ENCODE peak calls at places on chromosomes 6 and 20, in ten cellular contexts. One of them, this sample, is unnamed.

GRCh38 chr6:43149260-43149659 is 21.8 kb upstream of the SRF start:
- DNase-seq in AG08395: peak; percentile 58
- DNase-seq in GDM1: no peak
- DNase-seq in stimulated activated naive CD8-positive, alpha-beta T cell treated with anti-CD3 and anti-CD28 coated beads, Interleukin-15, Interleukin-2, amounts not matched to agents 100 U/mL and 50 U/mL, for 24 hours: no peak
- DNase-seq in HTR-8/SVneo: no peak
- DNase-seq in T follicular helper cell: no peak
- DNase-seq in naive thymus-derived CD8-positive, alpha-beta T cell: no peak
- DNase-seq in activated CD4-positive, alpha-beta memory T cell treated with anti-CD3 and anti-CD28 coated beads, Interleukin-2, amount 10 ng/mL, durations not matched to agents 7 days and 5 days: no peak
- DNase-seq in iPS DF 19.7: no peak
- DNase-seq in stimulated activated effector memory CD8-positive, alpha-beta T cell treated with anti-CD3 and anti-CD28 coated beads, Interleukin-12 subunit alpha, Interleukin-12 subunit beta, amount 100 ng/mL, for 72 hours: no peak
- DNase-seq in this sample: no peak

GRCh38 chr20:64108731-64109389 is 1.5 kb upstream of the NPBWR2 start:
- DNase-seq in GDM1: no peak
- DNase-seq in HTR-8/SVneo: no peak
- DNase-seq in AG08395: no peak
- DNase-seq in stimulated activated effector memory CD8-positive, alpha-beta T cell treated with anti-CD3 and anti-CD28 coated beads, Interleukin-12 subunit alpha, Interleukin-12 subunit beta, amount 100 ng/mL, for 72 hours: peak; percentile 40
- DNase-seq in naive thymus-derived CD8-positive, alpha-beta T cell: no peak
- DNase-seq in iPS DF 19.7: no peak
- DNase-seq in activated CD4-positive, alpha-beta memory T cell treated with anti-CD3 and anti-CD28 coated beads, Interleukin-2, amount 10 ng/mL, durations not matched to agents 7 days and 5 days: no peak
- DNase-seq in T follicular helper cell: no peak
- DNase-seq in stimulated activated naive CD8-positive, alpha-beta T cell treated with anti-CD3 and anti-CD28 coated beads, Interleukin-15, Interleukin-2, amounts not matched to agents 100 U/mL and 50 U/mL, for 24 hours: no peak
- DNase-seq in this sample: no peak

GRCh38 chr6:152723398-152723797 is 25.7 kb downstream of the MYCT1 start:
- DNase-seq in naive thymus-derived CD8-positive, alpha-beta T cell: no peak
- DNase-seq in GDM1: no peak
- DNase-seq in iPS DF 19.7: no peak
- DNase-seq in AG08395: peak; percentile 50
- DNase-seq in activated CD4-positive, alpha-beta memory T cell treated with anti-CD3 and anti-CD28 coated beads, Interleukin-2, amount 10 ng/mL, durations not matched to agents 7 days and 5 days: no peak
- DNase-seq in T follicular helper cell: no peak
- DNase-seq in stimulated activated effector memory CD8-positive, alpha-beta T cell treated with anti-CD3 and anti-CD28 coated beads, Interleukin-12 subunit alpha, Interleukin-12 subunit beta, amount 100 ng/mL, for 72 hours: no peak
- DNase-seq in stimulated activated naive CD8-positive, alpha-beta T cell treated with anti-CD3 and anti-CD28 coated beads, Interleukin-15, Interleukin-2, amounts not matched to agents 100 U/mL and 50 U/mL, for 24 hours: no peak
- DNase-seq in HTR-8/SVneo: no peak
- DNase-seq in this sample: no peak

GRCh38 chr6:17431581-17431980 is 38.2 kb downstream of the CAP2 start:
- DNase-seq in HTR-8/SVneo: no peak
- DNase-seq in GDM1: no peak
- DNase-seq in iPS DF 19.7: no peak
- DNase-seq in activated CD4-positive, alpha-beta memory T cell treated with anti-CD3 and anti-CD28 coated beads, Interleukin-2, amount 10 ng/mL, durations not matched to agents 7 days and 5 days: no peak
- DNase-seq in naive thymus-derived CD8-positive, alpha-beta T cell: no peak
- DNase-seq in stimulated activated naive CD8-positive, alpha-beta T cell treated with anti-CD3 and anti-CD28 coated beads, Interleukin-15, Interleukin-2, amounts not matched to agents 100 U/mL and 50 U/mL, for 24 hours: no peak
- DNase-seq in T follicular helper cell: no peak
- DNase-seq in AG08395: peak; percentile 66
- DNase-seq in stimulated activated effector memory CD8-positive, alpha-beta T cell treated with anti-CD3 and anti-CD28 coated beads, Interleukin-12 subunit alpha, Interleukin-12 subunit beta, amount 100 ng/mL, for 72 hours: no peak
- DNase-seq in this sample: no peak

GRCh38 chr6:118709859-118710350 is 58.5 kb upstream of the CEP85L start:
- DNase-seq in GDM1: peak; percentile 75
- DNase-seq in stimulated activated effector memory CD8-positive, alpha-beta T cell treated with anti-CD3 and anti-CD28 coated beads, Interleukin-12 subunit alpha, Interleukin-12 subunit beta, amount 100 ng/mL, for 72 hours: peak; percentile 76
- DNase-seq in iPS DF 19.7: no peak
- DNase-seq in activated CD4-positive, alpha-beta memory T cell treated with anti-CD3 and anti-CD28 coated beads, Interleukin-2, amount 10 ng/mL, durations not matched to agents 7 days and 5 days: peak; percentile 83
- DNase-seq in naive thymus-derived CD8-positive, alpha-beta T cell: peak; percentile 35
- DNase-seq in T follicular helper cell: peak; percentile 62
- DNase-seq in AG08395: peak; percentile 17
- DNase-seq in stimulated activated naive CD8-positive, alpha-beta T cell treated with anti-CD3 and anti-CD28 coated beads, Interleukin-15, Interleukin-2, amounts not matched to agents 100 U/mL and 50 U/mL, for 24 hours: peak; percentile 72
- DNase-seq in HTR-8/SVneo: peak; percentile 36
- DNase-seq in this sample: peak; percentile 83

GRCh38 chr6:157376706-157377230 is 4.2 kb upstream of the ZDHHC14 start:
- DNase-seq in naive thymus-derived CD8-positive, alpha-beta T cell: no peak
- DNase-seq in AG08395: peak; percentile 34
- DNase-seq in stimulated activated effector memory CD8-positive, alpha-beta T cell treated with anti-CD3 and anti-CD28 coated beads, Interleukin-12 subunit alpha, Interleukin-12 subunit beta, amount 100 ng/mL, for 72 hours: no peak
- DNase-seq in activated CD4-positive, alpha-beta memory T cell treated with anti-CD3 and anti-CD28 coated beads, Interleukin-2, amount 10 ng/mL, durations not matched to agents 7 days and 5 days: no peak
- DNase-seq in T follicular helper cell: no peak
- DNase-seq in GDM1: no peak
- DNase-seq in HTR-8/SVneo: no peak
- DNase-seq in iPS DF 19.7: no peak
- DNase-seq in stimulated activated naive CD8-positive, alpha-beta T cell treated with anti-CD3 and anti-CD28 coated beads, Interleukin-15, Interleukin-2, amounts not matched to agents 100 U/mL and 50 U/mL, for 24 hours: no peak
- DNase-seq in this sample: no peak

GRCh38 chr6:41672016-41672415 is 33.7 kb downstream of the MDFI start:
- DNase-seq in iPS DF 19.7: no peak
- DNase-seq in stimulated activated effector memory CD8-positive, alpha-beta T cell treated with anti-CD3 and anti-CD28 coated beads, Interleukin-12 subunit alpha, Interleukin-12 subunit beta, amount 100 ng/mL, for 72 hours: no peak
- DNase-seq in AG08395: no peak
- DNase-seq in HTR-8/SVneo: no peak
- DNase-seq in GDM1: no peak
- DNase-seq in T follicular helper cell: no peak
- DNase-seq in activated CD4-positive, alpha-beta memory T cell treated with anti-CD3 and anti-CD28 coated beads, Interleukin-2, amount 10 ng/mL, durations not matched to agents 7 days and 5 days: no peak
- DNase-seq in stimulated activated naive CD8-positive, alpha-beta T cell treated with anti-CD3 and anti-CD28 coated beads, Interleukin-15, Interleukin-2, amounts not matched to agents 100 U/mL and 50 U/mL, for 24 hours: no peak
- DNase-seq in naive thymus-derived CD8-positive, alpha-beta T cell: no peak
- DNase-seq in this sample: no peak

GRCh38 chr20:37239026-37239451 is 22.6 kb downstream of the GHRH start:
- DNase-seq in iPS DF 19.7: no peak
- DNase-seq in GDM1: no peak
- DNase-seq in AG08395: no peak
- DNase-seq in activated CD4-positive, alpha-beta memory T cell treated with anti-CD3 and anti-CD28 coated beads, Interleukin-2, amount 10 ng/mL, durations not matched to agents 7 days and 5 days: no peak
- DNase-seq in HTR-8/SVneo: no peak
- DNase-seq in stimulated activated naive CD8-positive, alpha-beta T cell treated with anti-CD3 and anti-CD28 coated beads, Interleukin-15, Interleukin-2, amounts not matched to agents 100 U/mL and 50 U/mL, for 24 hours: no peak
- DNase-seq in stimulated activated effector memory CD8-positive, alpha-beta T cell treated with anti-CD3 and anti-CD28 coated beads, Interleukin-12 subunit alpha, Interleukin-12 subunit beta, amount 100 ng/mL, for 72 hours: no peak
- DNase-seq in T follicular helper cell: no peak
- DNase-seq in naive thymus-derived CD8-positive, alpha-beta T cell: no peak
- DNase-seq in this sample: no peak

GRCh38 chr6:134823635-134824034 is 126.3 kb downstream of the ALDH8A1 start:
- DNase-seq in iPS DF 19.7: no peak
- DNase-seq in HTR-8/SVneo: no peak
- DNase-seq in stimulated activated naive CD8-positive, alpha-beta T cell treated with anti-CD3 and anti-CD28 coated beads, Interleukin-15, Interleukin-2, amounts not matched to agents 100 U/mL and 50 U/mL, for 24 hours: no peak
- DNase-seq in naive thymus-derived CD8-positive, alpha-beta T cell: no peak
- DNase-seq in activated CD4-positive, alpha-beta memory T cell treated with anti-CD3 and anti-CD28 coated beads, Interleukin-2, amount 10 ng/mL, durations not matched to agents 7 days and 5 days: no peak
- DNase-seq in stimulated activated effector memory CD8-positive, alpha-beta T cell treated with anti-CD3 and anti-CD28 coated beads, Interleukin-12 subunit alpha, Interleukin-12 subunit beta, amount 100 ng/mL, for 72 hours: no peak
- DNase-seq in T follicular helper cell: no peak
- DNase-seq in AG08395: no peak
- DNase-seq in GDM1: no peak
- DNase-seq in this sample: no peak

GRCh38 chr20:17530716-17531536 is at the start of gene BFSP1:
- DNase-seq in GDM1: peak; percentile 31
- DNase-seq in activated CD4-positive, alpha-beta memory T cell treated with anti-CD3 and anti-CD28 coated beads, Interleukin-2, amount 10 ng/mL, durations not matched to agents 7 days and 5 days: peak; percentile 75
- DNase-seq in naive thymus-derived CD8-positive, alpha-beta T cell: no peak
- DNase-seq in iPS DF 19.7: no peak
- DNase-seq in HTR-8/SVneo: peak; percentile 48
- DNase-seq in T follicular helper cell: no peak
- DNase-seq in stimulated activated naive CD8-positive, alpha-beta T cell treated with anti-CD3 and anti-CD28 coated beads, Interleukin-15, Interleukin-2, amounts not matched to agents 100 U/mL and 50 U/mL, for 24 hours: peak; percentile 57
- DNase-seq in AG08395: peak; percentile 63
- DNase-seq in stimulated activated effector memory CD8-positive, alpha-beta T cell treated with anti-CD3 and anti-CD28 coated beads, Interleukin-12 subunit alpha, Interleukin-12 subunit beta, amount 100 ng/mL, for 72 hours: peak; percentile 71
- DNase-seq in this sample: peak; percentile 25

GRCh38 chr6:1335367-1336037 is 23.6 kb downstream of the FOXQ1 start:
- DNase-seq in GDM1: no peak
- DNase-seq in iPS DF 19.7: no peak
- DNase-seq in activated CD4-positive, alpha-beta memory T cell treated with anti-CD3 and anti-CD28 coated beads, Interleukin-2, amount 10 ng/mL, durations not matched to agents 7 days and 5 days: no peak
- DNase-seq in naive thymus-derived CD8-positive, alpha-beta T cell: no peak
- DNase-seq in AG08395: peak; percentile 80
- DNase-seq in stimulated activated effector memory CD8-positive, alpha-beta T cell treated with anti-CD3 and anti-CD28 coated beads, Interleukin-12 subunit alpha, Interleukin-12 subunit beta, amount 100 ng/mL, for 72 hours: no peak
- DNase-seq in stimulated activated naive CD8-positive, alpha-beta T cell treated with anti-CD3 and anti-CD28 coated beads, Interleukin-15, Interleukin-2, amounts not matched to agents 100 U/mL and 50 U/mL, for 24 hours: no peak
- DNase-seq in HTR-8/SVneo: no peak
- DNase-seq in T follicular helper cell: no peak
- DNase-seq in this sample: no peak

This sample was measured in naive thymus-derived CD4-positive, alpha-beta T cell.